ENCODE peak calls at places on chromosomes 6 and 20, in eight cellular contexts. G is NCI-H2081; A is GM12865; L is uterus; U is NAMALWA; Q is NCI-H2107; J is stimulated activated CD4-positive, alpha-beta T cell treated with anti-CD3 and anti-CD28 coated beads, Interleukin-2, amount 100 ng/mL, for 48 hours; N is right lobe of liver. R is an unnamed sample.

GRCh38 chr20:50798650-50799049 is 3.8 kb downstream of the BCAS4 start:
- DNase-seq in G (no peak), A (peak; percentile 35), L (no peak), U (no peak), Q (no peak), J (no peak), N (no peak), R (no peak)

GRCh38 chr6:113565306-113565705 is 291.8 kb upstream of the MARCKS start:
- DNase-seq in G (no peak), A (no peak), L (no peak), U (no peak), Q (no peak), J (no peak), N (no peak), R (no peak)

GRCh38 chr20:20404546-20405092 is 36.7 kb downstream of the INSM1 start:
- DNase-seq in G (no peak), A (no peak), L (no peak), U (no peak), Q (no peak), J (no peak), N (no peak), R (no peak)

GRCh38 chr6:3612341-3613041 is 139.0 kb downstream of the PXDC1 start:
- DNase-seq in G (peak; percentile 26), A (no peak), L (no peak), U (no peak), Q (no peak), J (no peak), N (no peak), R (no peak)

GRCh38 chr20:38751360-38751976 is 3.2 kb downstream of the ACTR5 start:
- DNase-seq in G (no peak), A (peak; percentile 50), L (no peak), U (peak; percentile 65), Q (no peak), J (no peak), N (no peak), R (no peak)

GRCh38 chr20:24045621-24046020 is 57.0 kb upstream of the GGTLC1 start:
- DNase-seq in G (no peak), A (no peak), L (no peak), U (no peak), Q (no peak), J (no peak), N (no peak), R (no peak)

GRCh38 chr20:48642105-48642880 is 185.5 kb downstream of the PREX1 start:
- DNase-seq in G (no peak), A (no peak), L (no peak), U (no peak), Q (no peak), J (no peak), N (no peak), R (no peak)

GRCh38 chr6:17057322-17057721 is 44.5 kb upstream of the STMND1 start:
- DNase-seq in G (no peak), A (no peak), L (no peak), U (no peak), Q (no peak), J (no peak), N (no peak), R (no peak)

GRCh38 chr6:14442250-14442649 is 324.7 kb downstream of the CD83 start:
- DNase-seq in G (no peak), A (no peak), L (no peak), U (no peak), Q (no peak), J (no peak), N (no peak), R (no peak)

GRCh38 chr6:159874475-159874874 is 16.3 kb upstream of the MAS1 start:
- DNase-seq in G (no peak), A (no peak), L (peak; percentile 50), U (no peak), Q (no peak), J (no peak), N (peak; percentile 33), R (no peak)

GRCh38 chr20:36754656-36755222 is 8.8 kb upstream of the NDRG3 start:
- DNase-seq in G (peak; percentile 34), A (peak; percentile 67), L (peak; percentile 44), U (peak; percentile 80), Q (no peak), J (peak; percentile 17), N (no peak), R (no peak)

GRCh38 chr20:36335187-36335870 is 29.2 kb downstream of the DLGAP4 start:
- DNase-seq in G (no peak), A (no peak), L (no peak), U (no peak), Q (no peak), J (no peak), N (no peak), R (no peak)

GRCh38 chr6:15526129-15526764 is 136.6 kb downstream of the DTNBP1 start:
- DNase-seq in G (no peak), A (peak; percentile 78), L (no peak), U (no peak), Q (no peak), J (no peak), N (no peak), R (no peak)

GRCh38 chr6:137487181-137487910 is 6.8 kb downstream of the OLIG3 start:
- DNase-seq in G (no peak), A (no peak), L (no peak), U (no peak), Q (no peak), J (no peak), N (no peak), R (no peak)

GRCh38 chr6:18265099-18265372 is 706 bp upstream of the DEK start:
- DNase-seq in G (no peak), A (no peak), L (no peak), U (no peak), Q (no peak), J (no peak), N (no peak), R (no peak)

GRCh38 chr20:54323227-54323734 is 115.4 kb downstream of the PFDN4 start:
- DNase-seq in G (no peak), A (no peak), L (no peak), U (no peak), Q (no peak), J (no peak), N (no peak), R (no peak)